ENCODE peak calls at places on chromosome 6, in six cellular contexts. F is AG09309, J is brain microvascular endothelial cell, X is GM23338, V is colonic mucosa, A is IMR-90. B is an unnamed sample.

GRCh38 chr6:17418281-17419188 is 25.1 kb downstream of the CAP2 start:
- DNase-seq in F (peak), X (no peak), V (no peak), A (peak), J (peak), B (no peak)

GRCh38 chr6:41072836-41073202 is at the start of gene NFYA:
- DNase-seq in J (no peak), V (no peak), A (peak), F (peak), X (peak), B (peak)

GRCh38 chr6:81613606-81614005 is 138.9 kb downstream of the TENT5A start:
- DNase-seq in V (no peak), J (peak), A (peak), F (peak), X (no peak), B (no peak)

GRCh38 chr6:4349323-4349722 is 213.9 kb upstream of the ECI2 start:
- DNase-seq in F (no peak), A (no peak), J (no peak), X (no peak), V (no peak), B (no peak)

GRCh38 chr6:166498228-166498627 is 88.2 kb downstream of the RAMACL start:
- DNase-seq in X (no peak), J (no peak), A (no peak), F (no peak), V (no peak), B (no peak)

GRCh38 chr6:33259032-33259431 is 12.6 kb downstream of the VPS52 start:
- DNase-seq in J (no peak), X (no peak), V (no peak), A (no peak), F (no peak), B (no peak)

GRCh38 chr6:167244064-167244949 is 46.8 kb upstream of the UNC93A start:
- DNase-seq in V (no peak), J (no peak), F (no peak), X (no peak), A (no peak), B (no peak)

GRCh38 chr6:112178846-112179245 is 75.5 kb downstream of the LAMA4 start:
- DNase-seq in F (no peak), A (no peak), X (no peak), J (no peak), V (no peak), B (no peak)

GRCh38 chr6:27970444-27970843 is 13.4 kb downstream of the OR2B6 start:
- DNase-seq in J (no peak), X (no peak), V (no peak), A (no peak), F (no peak), B (no peak)

GRCh38 chr6:39792501-39793450 is 600 bp downstream of the DAAM2 start:
- DNase-seq in X (peak), V (no peak), A (no peak), J (no peak), F (no peak), B (no peak)

GRCh38 chr6:32700391-32701040 is 34.1 kb upstream of the HLA-DQB1 start:
- DNase-seq in J (peak), A (peak), F (peak), V (peak), X (peak), B (peak)

GRCh38 chr6:163179061-163179460 is 235.5 kb upstream of the QKI start:
- DNase-seq in X (no peak), V (no peak), F (no peak), J (no peak), A (no peak), B (no peak)

GRCh38 chr6:44003345-44004061 is 123.7 kb downstream of the MRPL14 start:
- DNase-seq in X (peak), F (no peak), V (no peak), A (no peak), J (no peak), B (no peak)

GRCh38 chr6:67224989-67225388 is 1410.1 kb upstream of the ADGRB3 start:
- DNase-seq in V (no peak), F (no peak), A (no peak), X (no peak), J (no peak), B (no peak)

GRCh38 chr6:163214259-163214658 is 200.3 kb upstream of the QKI start:
- DNase-seq in F (no peak), V (no peak), J (no peak), X (no peak), A (no peak), B (no peak)

GRCh38 chr6:109595998-109596397 is 95.0 kb downstream of the AK9 start:
- DNase-seq in A (peak), V (no peak), X (peak), F (peak), J (peak), B (no peak)

GRCh38 chr6:83270971-83271714 is 78.0 kb downstream of the RWDD2A start:
- DNase-seq in X (no peak), F (peak), V (no peak), A (peak), J (peak), B (peak)

GRCh38 chr6:169256061-169256460 is 2.4 kb upstream of the THBS2 start:
- DNase-seq in X (no peak), F (no peak), V (no peak), J (no peak), A (no peak), B (no peak)
- H3K4me3 ChIP-seq in X (no peak), F (no peak), V (no peak), J (no peak), A (no peak), B (no peak)

GRCh38 chr6:107179004-107179403 is 63.7 kb upstream of the BEND3 start:
- DNase-seq in X (peak), F (no peak), A (peak), V (no peak), J (peak), B (no peak)
- TF ChIP-seq CTCF in X (peak), F (peak), A (peak), V (no peak), J (peak), B (peak)

GRCh38 chr6:155309150-155309549 is 5.1 kb downstream of the TFB1M start:
- DNase-seq in J (no peak), F (no peak), X (no peak), A (peak), V (no peak), B (no peak)

GRCh38 chr6:155311583-155311982 is 2.7 kb downstream of the TFB1M start:
- DNase-seq in F (no peak), V (no peak), J (no peak), X (no peak), A (no peak), B (no peak)

GRCh38 chr6:155310596-155310995 is 3.7 kb downstream of the TFB1M start:
- DNase-seq in V (no peak), J (no peak), A (peak), X (no peak), F (no peak), B (no peak)

GRCh38 chr6:155313602-155314091 is 637 bp downstream of the TFB1M start:
- DNase-seq in F (no peak), A (no peak), J (no peak), X (no peak), V (peak), B (no peak)

GRCh38 chr6:155311076-155311475 is 3.2 kb downstream of the TFB1M start:
- DNase-seq in X (no peak), A (peak), J (no peak), F (no peak), V (no peak), B (no peak)
- H3K4me3 ChIP-seq in X (no peak), A (no peak), J (no peak), F (no peak), V (no peak), B (no peak)

GRCh38 chr6:88596801-88597200 is 366.6 kb downstream of the RNGTT start:
- DNase-seq in X (no peak), J (no peak), A (no peak), V (no peak), F (no peak), B (no peak)

GRCh38 chr6:88605271-88605670 is 358.1 kb downstream of the RNGTT start:
- DNase-seq in J (no peak), V (no peak), A (no peak), F (no peak), X (no peak), B (no peak)

GRCh38 chr6:88599561-88599960 is 363.9 kb downstream of the RNGTT start:
- DNase-seq in X (peak), A (no peak), V (no peak), J (no peak), F (no peak), B (no peak)
- TF ChIP-seq CTCF in X (peak), A (no peak), V (no peak), J (no peak), F (no peak), B (no peak)

GRCh38 chr6:136084403-136084802 is 165.7 kb downstream of the MTFR2 start:
- DNase-seq in V (no peak), J (no peak), X (no peak), F (no peak), A (peak), B (no peak)

GRCh38 chr6:136087986-136088385 is 162.1 kb downstream of the MTFR2 start:
- DNase-seq in A (peak), F (no peak), X (no peak), V (no peak), J (peak), B (no peak)

GRCh38 chr6:136085370-136086115 is 164.6 kb downstream of the MTFR2 start:
- DNase-seq in X (no peak), A (peak), F (no peak), V (no peak), J (no peak), B (no peak)

GRCh38 chr6:136088693-136089092 is 161.4 kb downstream of the MTFR2 start:
- DNase-seq in X (no peak), A (no peak), F (no peak), J (no peak), V (no peak), B (no peak)

GRCh38 chr6:136086686-136087085 is 163.4 kb downstream of the MTFR2 start:
- DNase-seq in A (no peak), F (no peak), J (no peak), X (no peak), V (no peak), B (no peak)
- H3K4me3 ChIP-seq in A (no peak), F (no peak), J (no peak), X (no peak), V (no peak), B (no peak)

DNA sequence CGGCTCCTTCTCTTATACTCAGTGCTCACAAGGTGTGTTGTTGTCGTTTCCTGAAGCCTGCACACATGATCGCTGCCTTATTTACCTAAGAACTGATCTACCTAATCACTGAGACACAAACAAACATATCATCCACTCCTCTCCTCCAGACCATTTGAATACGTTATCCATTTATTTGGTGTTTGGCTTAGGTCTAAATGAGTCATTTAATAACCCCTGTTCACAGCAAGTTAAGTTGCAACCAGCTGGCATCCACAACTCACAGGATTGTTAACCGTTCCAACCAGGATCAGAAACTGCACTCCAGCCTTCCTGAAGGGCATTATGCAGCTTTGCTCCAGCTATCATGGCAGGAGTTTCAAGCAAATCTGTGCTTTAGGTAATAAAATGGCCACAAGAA is 511.1 kb upstream of the MAP3K7 start:
- DNase-seq in J (no peak), V (no peak), F (no peak), A (no peak), X (no peak), B (peak)
- TF ChIP-seq CTCF in J (no peak), V (no peak), F (no peak), A (no peak), X (no peak), B (no peak)

DNA sequence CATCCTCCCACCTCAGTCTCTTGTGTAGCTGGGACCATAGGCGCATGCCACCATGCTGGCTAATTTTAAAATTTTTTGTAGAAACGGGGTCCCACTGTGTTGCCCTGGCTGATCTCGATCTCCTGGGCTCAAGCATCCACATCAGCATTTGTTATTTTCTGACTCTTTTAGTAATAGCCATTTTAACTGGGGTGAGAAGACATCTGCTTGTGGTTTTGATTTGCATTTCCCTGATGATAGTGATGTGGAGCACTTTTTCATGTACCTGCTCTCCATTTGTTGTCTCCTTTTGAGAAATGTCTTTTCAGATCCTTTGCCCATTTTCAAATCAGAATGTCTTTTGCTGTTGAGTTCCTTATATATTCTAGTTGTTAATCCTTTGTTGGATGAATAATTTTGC is 22.2 kb upstream of the TULP4 start:
- DNase-seq in X (no peak), J (no peak), V (no peak), A (no peak), F (no peak), B (no peak)
- H3K4me3 ChIP-seq in X (no peak), J (no peak), V (no peak), A (no peak), F (no peak), B (no peak)

GRCh38 chr6:134828641-134829040 is 121.3 kb downstream of the ALDH8A1 start:
- DNase-seq in J (no peak), A (no peak), V (no peak), X (no peak), F (no peak), B (no peak)

GRCh38 chr6:134830945-134831344 is 119.0 kb downstream of the ALDH8A1 start:
- DNase-seq in J (no peak), A (no peak), F (no peak), V (no peak), X (no peak), B (no peak)

GRCh38 chr6:134823635-134824034 is 126.3 kb downstream of the ALDH8A1 start:
- DNase-seq in X (no peak), V (no peak), F (no peak), A (no peak), J (no peak), B (no peak)

GRCh38 chr6:134830194-134830593 is 119.7 kb downstream of the ALDH8A1 start:
- DNase-seq in F (no peak), V (no peak), J (no peak), A (no peak), X (no peak), B (no peak)

GRCh38 chr6:134826889-134827737 is 122.8 kb downstream of the ALDH8A1 start:
- DNase-seq in J (peak), F (peak), A (peak), X (no peak), V (no peak), B (no peak)
- TF ChIP-seq CTCF in J (no peak), F (peak), A (no peak), X (no peak), V (no peak), B (no peak)

B was measured in kidney epithelial cell.